ENCODE peak calls at places on chromosomes 13 and 19, in four cellular contexts. Q is AG04450, N is adrenal gland, C is AG09319. W is an unnamed sample.

GRCh38 chr19:48798937-48799336 is 11.9 kb downstream of the BCAT2 start:
- DNase-seq in Q (no peak), N (no peak), C (no peak), W (no peak)

GRCh38 chr19:9140159-9140874 is at the start of gene ZNF317:
- DNase-seq in Q (peak), N (peak), C (peak), W (peak)

GRCh38 chr13:21075303-21076264 is 14.2 kb upstream of the LATS2 start:
- DNase-seq in Q (no peak), N (no peak), C (no peak), W (no peak)

GRCh38 chr19:10132848-10133350 is 13.2 kb upstream of the EIF3G start:
- DNase-seq in Q (no peak), N (no peak), C (no peak), W (no peak)

GRCh38 chr19:29381353-29382203 is 144.2 kb upstream of the VSTM2B start:
- DNase-seq in Q (no peak), N (no peak), C (no peak), W (no peak)

GRCh38 chr19:28076628-28077027 is 1136.3 kb downstream of the UQCRFS1 start:
- DNase-seq in Q (no peak), N (peak), C (no peak), W (no peak)

GRCh38 chr13:35518337-35518736 is 41.8 kb upstream of the MAB21L1 start:
- DNase-seq in Q (no peak), N (no peak), C (no peak), W (peak)

GRCh38 chr13:97621631-97622030 is 187.7 kb downstream of the RAP2A start:
- DNase-seq in Q (no peak), N (no peak), C (no peak), W (no peak)

GRCh38 chr13:25911020-25911419 is 140.8 kb downstream of the SHISA2 start:
- DNase-seq in Q (no peak), N (no peak), C (no peak), W (no peak)

GRCh38 chr13:41995946-41996345 is 35.0 kb upstream of the VWA8 start:
- DNase-seq in Q (no peak), N (no peak), C (no peak), W (peak)

GRCh38 chr13:78047151-78047550 is 128.5 kb upstream of the EDNRB start:
- DNase-seq in Q (no peak), N (no peak), C (no peak), W (no peak)

GRCh38 chr13:111372651-111373425 is 52.4 kb downstream of the TEX29 start:
- DNase-seq in Q (no peak), N (no peak), C (no peak), W (no peak)

GRCh38 chr19:39372047-39372802 is 18.7 kb downstream of the PAF1 start:
- DNase-seq in Q (peak), N (peak), C (peak), W (peak)

DNA sequence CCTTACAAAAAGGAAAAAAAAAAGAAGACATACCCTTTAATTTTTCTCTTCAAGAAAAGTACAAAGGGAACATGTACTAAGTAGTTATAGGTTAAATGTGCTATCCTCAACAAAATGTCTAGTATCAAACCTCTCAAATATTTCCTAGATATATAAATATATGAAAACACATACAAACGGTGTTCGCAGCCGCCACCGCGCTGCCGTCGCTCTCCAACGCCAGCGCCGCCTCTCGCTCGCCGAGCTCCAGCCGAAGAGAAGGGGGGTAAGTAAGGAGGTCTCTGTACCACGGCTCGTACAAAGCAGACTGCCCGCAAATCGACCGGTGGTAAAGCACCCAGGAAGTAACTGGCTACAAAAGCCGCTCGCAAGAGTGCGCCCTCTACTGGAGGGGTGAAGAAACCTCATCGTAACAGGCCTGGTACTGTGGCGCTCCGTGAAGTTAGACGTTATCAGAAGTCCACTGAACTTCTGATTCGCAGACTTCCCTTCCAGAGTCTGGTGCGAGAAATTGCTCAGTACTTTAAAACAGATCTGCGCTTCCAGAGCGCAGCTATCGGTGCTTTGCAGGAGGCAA is 192.1 kb downstream of the DACH1 start:
- DNase-seq in Q (no peak), N (no peak), C (no peak), W (no peak)
- TF ChIP-seq CTCF in Q (peak), N (no peak), C (no peak), W (peak)

DNA sequence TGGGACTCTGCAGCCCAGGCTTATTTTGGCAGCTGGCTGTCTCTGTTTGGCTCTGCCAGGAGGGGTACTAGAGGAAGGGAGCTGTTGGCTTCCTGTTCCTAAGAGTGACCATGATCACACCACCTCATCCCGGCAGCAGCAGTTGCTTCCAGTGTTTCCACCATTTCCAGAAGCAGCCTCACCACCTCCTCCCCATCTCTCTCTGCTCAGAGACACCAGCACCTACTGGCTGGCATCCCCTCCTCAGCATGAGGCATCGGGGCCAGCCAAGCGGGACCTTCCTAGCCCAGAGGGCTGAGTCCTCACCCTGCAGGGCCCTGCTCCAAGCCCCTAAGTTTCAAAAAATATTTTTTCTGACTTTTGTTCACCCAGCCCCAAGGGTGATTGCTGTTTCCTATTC is 59.0 kb downstream of the NUFIP1 start:
- DNase-seq in Q (no peak), N (no peak), C (no peak), W (no peak)
- TF ChIP-seq CTCF in Q (no peak), N (no peak), C (no peak), W (no peak)

GRCh38 chr13:71672527-71672926 is 194.5 kb downstream of the DACH1 start:
- DNase-seq in Q (no peak), N (no peak), C (no peak), W (no peak)
- TF ChIP-seq CTCF in Q (peak), N (no peak), C (peak), W (no peak)

GRCh38 chr19:36139473-36140288 is at the start of gene CAPNS1:
- DNase-seq in Q (peak), N (peak), C (peak), W (peak)
- TF ChIP-seq CTCF in Q (no peak), N (no peak), C (no peak), W (no peak)

DNA sequence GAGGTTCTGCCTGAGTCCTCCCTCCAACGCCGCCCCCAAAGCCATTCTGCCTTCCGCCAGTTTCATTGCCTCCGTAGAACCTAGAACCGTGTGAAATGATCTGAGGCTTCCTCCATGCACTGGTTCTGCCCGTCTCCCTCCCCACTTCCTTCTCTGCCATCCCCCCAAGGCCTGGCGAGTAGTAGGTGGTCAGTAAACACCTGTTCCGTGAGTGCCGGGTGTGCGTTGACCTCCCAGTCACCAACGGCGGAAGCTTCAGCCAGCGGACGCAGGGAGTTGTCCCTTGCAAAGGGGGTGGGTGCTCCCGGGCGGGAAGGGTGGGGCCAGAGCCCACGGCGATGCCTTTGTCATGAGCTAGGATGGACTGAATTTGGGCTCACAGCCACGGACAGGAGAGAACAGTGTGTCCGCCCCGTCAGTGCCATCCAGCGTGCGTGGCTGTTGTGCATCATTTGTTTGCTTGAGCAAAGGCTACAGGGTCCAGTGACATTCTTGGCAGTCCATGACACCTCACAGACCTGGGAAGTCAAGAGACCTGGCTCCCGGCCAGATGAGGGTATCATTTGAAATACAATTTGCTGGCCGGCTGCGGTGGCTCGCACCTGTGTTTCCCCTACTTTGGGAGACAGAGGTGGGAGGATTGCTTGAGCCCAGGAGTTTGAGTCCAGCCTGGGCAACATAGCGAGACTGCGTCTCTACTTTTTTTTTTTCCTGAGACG is 43.1 kb downstream of the NFIC start:
- DNase-seq in Q (no peak), N (peak), C (no peak), W (no peak)
- TF ChIP-seq CTCF in Q (no peak), N (no peak), C (no peak), W (no peak)

DNA sequence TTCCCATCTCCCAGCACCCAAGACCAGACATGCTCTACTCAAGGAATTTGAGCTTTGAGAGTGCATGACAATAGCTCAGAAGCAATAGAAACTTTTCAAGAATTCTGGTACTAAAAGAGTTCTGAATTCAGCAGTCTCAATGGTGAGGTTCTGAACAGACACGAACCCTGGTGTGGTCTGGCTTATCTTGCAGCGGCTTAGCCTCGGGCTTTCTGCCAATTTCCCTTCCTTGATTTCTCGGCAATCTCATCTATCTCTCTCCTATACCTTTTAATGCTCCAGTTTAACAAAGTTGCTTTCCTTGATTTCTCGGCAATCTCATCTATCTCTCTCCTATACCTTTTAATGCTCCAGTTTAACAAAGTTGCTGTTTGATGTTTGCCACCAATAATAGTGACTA is 174.6 kb downstream of the SPRY2 start:
- DNase-seq in Q (no peak), N (no peak), C (no peak), W (no peak)
- TF ChIP-seq CTCF in Q (no peak), N (no peak), C (no peak), W (no peak)

GRCh38 chr13:32446220-32446619 is 18.3 kb upstream of the N4BP2L1 start:
- DNase-seq in Q (no peak), N (no peak), C (no peak), W (no peak)

GRCh38 chr13:32443111-32443510 is 15.2 kb upstream of the N4BP2L1 start:
- DNase-seq in Q (no peak), N (no peak), C (no peak), W (no peak)

GRCh38 chr13:32445461-32445860 is 17.5 kb upstream of the N4BP2L1 start:
- DNase-seq in Q (no peak), N (no peak), C (no peak), W (no peak)

GRCh38 chr13:32448224-32448623 is 20.3 kb upstream of the N4BP2L1 start:
- DNase-seq in Q (no peak), N (no peak), C (no peak), W (no peak)

GRCh38 chr13:32446778-32447465 is 19.0 kb upstream of the N4BP2L1 start:
- DNase-seq in Q (no peak), N (no peak), C (no peak), W (no peak)
- TF ChIP-seq CTCF in Q (no peak), N (no peak), C (no peak), W (no peak)

GRCh38 chr19:50383852-50384684 is at the start of gene POLD1:
- DNase-seq in Q (peak), N (peak), C (peak), W (peak)
- TF ChIP-seq CTCF in Q (no peak), N (no peak), C (no peak), W (no peak)

DNA sequence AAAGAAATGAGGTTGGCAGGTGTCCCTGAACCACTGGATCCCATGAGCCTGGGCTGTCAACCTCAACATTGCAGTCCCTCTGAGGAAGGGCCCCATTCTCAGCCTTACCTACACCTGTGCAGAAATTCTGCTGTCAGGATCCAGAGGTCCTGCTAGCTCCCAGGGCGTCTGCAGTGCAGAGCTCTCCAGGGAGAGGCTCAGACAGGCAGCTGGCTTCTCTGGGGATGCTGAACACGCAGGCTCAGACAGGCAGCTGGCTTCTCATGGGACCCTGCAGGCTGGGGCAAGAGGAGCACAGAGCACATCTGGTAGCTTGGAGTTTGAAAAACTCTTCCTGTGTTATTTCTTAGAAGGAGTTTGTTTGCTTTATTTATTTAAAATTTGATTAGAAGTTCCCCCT is 50.9 kb downstream of the TMEM255B start:
- DNase-seq in Q (no peak), N (no peak), C (no peak), W (no peak)
- TF ChIP-seq CTCF in Q (no peak), N (no peak), C (no peak), W (no peak)

W was measured in astrocyte of the cerebellum.